ENCODE peak calls at places on chromosomes 3 and 15, in six cellular contexts. One of them, this sample, is unnamed. For H3K27me3, the result is how much of the 10 kb centered on the place peaks cover.

GRCh38 chr3:194185225-194185624 is 49.3 kb downstream of the HES1 start:
- DNase-seq in left lung: no peak
- DNase-seq in lung: no peak
- DNase-seq in cardiac muscle cell: no peak
- DNase-seq in HCT116: no peak
- DNase-seq in mammary epithelial cell: no peak
- DNase-seq in this sample: no peak

GRCh38 chr3:95154775-95155174 is 1091.9 kb downstream of the NSUN3 start:
- DNase-seq in left lung: no peak
- DNase-seq in lung: no peak
- DNase-seq in cardiac muscle cell: no peak
- DNase-seq in HCT116: no peak
- DNase-seq in mammary epithelial cell: peak
- DNase-seq in this sample: no peak

GRCh38 chr15:88098317-88098716 is 158.2 kb downstream of the NTRK3 start:
- DNase-seq in left lung: no peak
- DNase-seq in lung: no peak
- DNase-seq in cardiac muscle cell: no peak
- DNase-seq in HCT116: no peak
- DNase-seq in mammary epithelial cell: no peak
- DNase-seq in this sample: no peak

GRCh38 chr3:28322464-28322863 is 26.1 kb upstream of the ZCWPW2 start:
- DNase-seq in left lung: no peak
- DNase-seq in lung: no peak
- DNase-seq in cardiac muscle cell: no peak
- DNase-seq in HCT116: no peak
- DNase-seq in mammary epithelial cell: peak
- DNase-seq in this sample: no peak

GRCh38 chr3:126963261-126964190 is 19.4 kb upstream of the PLXNA1 start:
- DNase-seq in left lung: peak
- DNase-seq in lung: no peak
- DNase-seq in cardiac muscle cell: no peak
- DNase-seq in HCT116: no peak
- DNase-seq in mammary epithelial cell: no peak
- DNase-seq in this sample: no peak

GRCh38 chr3:107913671-107914070 is 177.2 kb downstream of the CD47 start:
- DNase-seq in left lung: no peak
- DNase-seq in lung: no peak
- DNase-seq in cardiac muscle cell: no peak
- DNase-seq in HCT116: no peak
- DNase-seq in mammary epithelial cell: no peak
- DNase-seq in this sample: no peak

GRCh38 chr15:68679961-68680371 is 101.2 kb downstream of the CORO2B start:
- DNase-seq in left lung: no peak
- DNase-seq in lung: no peak
- DNase-seq in cardiac muscle cell: no peak
- DNase-seq in HCT116: no peak
- DNase-seq in mammary epithelial cell: no peak
- DNase-seq in this sample: peak

GRCh38 chr3:169144691-169145090 is 518.8 kb downstream of the MECOM start:
- DNase-seq in left lung: no peak
- DNase-seq in lung: no peak
- DNase-seq in cardiac muscle cell: no peak
- DNase-seq in HCT116: no peak
- DNase-seq in mammary epithelial cell: peak
- DNase-seq in this sample: no peak

GRCh38 chr15:60975203-60975602 is 253.9 kb downstream of the RORA start:
- DNase-seq in left lung: no peak
- DNase-seq in lung: no peak
- DNase-seq in cardiac muscle cell: no peak
- DNase-seq in HCT116: no peak
- DNase-seq in mammary epithelial cell: no peak
- DNase-seq in this sample: no peak

GRCh38 chr3:71641669-71642068 is 58.1 kb upstream of the FOXP1 start:
- DNase-seq in left lung: no peak
- DNase-seq in lung: no peak
- DNase-seq in cardiac muscle cell: no peak
- DNase-seq in HCT116: peak
- DNase-seq in mammary epithelial cell: no peak
- DNase-seq in this sample: no peak

GRCh38 chr3:157282261-157283191 is 122.6 kb upstream of the CCNL1 start:
- DNase-seq in left lung: no peak
- DNase-seq in lung: no peak
- DNase-seq in cardiac muscle cell: no peak
- DNase-seq in HCT116: no peak
- DNase-seq in mammary epithelial cell: peak
- DNase-seq in this sample: no peak

GRCh38 chr3:158382479-158382878 is 188.5 kb upstream of the MLF1 start:
- DNase-seq in left lung: no peak
- DNase-seq in lung: no peak
- DNase-seq in cardiac muscle cell: no peak
- DNase-seq in HCT116: no peak
- DNase-seq in mammary epithelial cell: no peak
- DNase-seq in this sample: no peak

GRCh38 chr3:70861855-70862254 is 549.4 kb upstream of the MDFIC2 start:
- DNase-seq in left lung: no peak
- DNase-seq in lung: no peak
- DNase-seq in cardiac muscle cell: no peak
- DNase-seq in HCT116: no peak
- DNase-seq in mammary epithelial cell: peak
- DNase-seq in this sample: no peak

GRCh38 chr15:96369825-96370621 is 39.5 kb downstream of the NR2F2 start:
- DNase-seq in left lung: no peak
- DNase-seq in lung: no peak
- DNase-seq in cardiac muscle cell: no peak
- DNase-seq in HCT116: no peak
- DNase-seq in mammary epithelial cell: no peak
- DNase-seq in this sample: no peak

GRCh38 chr3:59480486-59480995 is 430.7 kb upstream of the CFAP20DC start:
- DNase-seq in left lung: no peak
- DNase-seq in lung: no peak
- DNase-seq in cardiac muscle cell: no peak
- DNase-seq in HCT116: no peak
- DNase-seq in mammary epithelial cell: peak
- DNase-seq in this sample: no peak

GRCh38 chr3:177905173-177905894 is 630.9 kb upstream of the KCNMB2 start:
- DNase-seq in left lung: no peak
- DNase-seq in lung: no peak
- DNase-seq in cardiac muscle cell: no peak
- DNase-seq in HCT116: no peak
- DNase-seq in mammary epithelial cell: peak
- DNase-seq in this sample: no peak

GRCh38 chr3:72572489-72573007 is 275.7 kb downstream of the SHQ1 start:
- DNase-seq in left lung: no peak
- DNase-seq in lung: no peak
- DNase-seq in cardiac muscle cell: no peak
- DNase-seq in HCT116: no peak
- DNase-seq in mammary epithelial cell: no peak
- DNase-seq in this sample: no peak

GRCh38 chr3:30227571-30228301 is 378.7 kb upstream of the TGFBR2 start:
- DNase-seq in left lung: no peak
- DNase-seq in lung: no peak
- DNase-seq in cardiac muscle cell: no peak
- DNase-seq in HCT116: peak
- DNase-seq in mammary epithelial cell: peak
- DNase-seq in this sample: no peak

GRCh38 chr3:186385856-186386602 is 24.0 kb upstream of the DGKG start:
- DNase-seq in left lung: no peak
- DNase-seq in lung: no peak
- DNase-seq in cardiac muscle cell: no peak
- DNase-seq in HCT116: no peak
- DNase-seq in mammary epithelial cell: peak
- DNase-seq in this sample: no peak

GRCh38 chr3:179281825-179282224 is 30.9 kb upstream of the KCNMB3 start:
- DNase-seq in left lung: no peak
- DNase-seq in lung: no peak
- DNase-seq in cardiac muscle cell: no peak
- DNase-seq in HCT116: no peak
- DNase-seq in mammary epithelial cell: no peak
- DNase-seq in this sample: no peak

GRCh38 chr3:131224886-131225550 is 156.6 kb upstream of the NUDT16 start:
- DNase-seq in left lung: no peak
- DNase-seq in lung: no peak
- DNase-seq in cardiac muscle cell: no peak
- DNase-seq in HCT116: no peak
- DNase-seq in mammary epithelial cell: no peak
- DNase-seq in this sample: no peak

GRCh38 chr3:131221731-131222130 is 159.8 kb upstream of the NUDT16 start:
- DNase-seq in left lung: no peak
- DNase-seq in lung: no peak
- DNase-seq in cardiac muscle cell: no peak
- DNase-seq in HCT116: no peak
- DNase-seq in mammary epithelial cell: peak
- DNase-seq in this sample: no peak

GRCh38 chr3:131223373-131224289 is 157.9 kb upstream of the NUDT16 start:
- DNase-seq in left lung: no peak
- DNase-seq in lung: no peak
- DNase-seq in cardiac muscle cell: no peak
- DNase-seq in HCT116: no peak
- DNase-seq in mammary epithelial cell: no peak
- DNase-seq in this sample: no peak

GRCh38 chr3:131218196-131218595 is 163.4 kb upstream of the NUDT16 start:
- DNase-seq in left lung: no peak
- DNase-seq in lung: no peak
- DNase-seq in cardiac muscle cell: no peak
- DNase-seq in HCT116: no peak
- DNase-seq in mammary epithelial cell: peak
- DNase-seq in this sample: no peak

DNA sequence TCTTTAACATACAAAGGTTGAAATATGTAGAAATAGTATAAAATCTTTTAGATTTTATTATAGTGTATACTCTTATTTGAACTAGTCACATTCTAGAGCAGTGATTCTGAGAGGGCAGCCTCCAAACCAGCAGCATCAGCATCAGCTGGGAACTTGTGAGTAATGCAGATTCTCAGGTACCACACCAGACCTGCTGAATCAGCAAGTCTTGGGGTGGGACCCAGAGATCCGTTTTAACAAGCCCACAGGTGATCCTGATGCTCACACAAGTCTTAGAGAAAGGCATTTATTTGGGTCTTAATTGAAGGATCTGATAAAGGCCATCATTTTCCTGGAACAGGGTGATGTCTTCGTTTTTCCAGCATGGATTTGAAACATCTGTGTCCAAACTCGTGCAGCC is 159.0 kb upstream of the NUDT16 start:
- DNase-seq in left lung: no peak
- DNase-seq in lung: no peak
- DNase-seq in cardiac muscle cell: no peak
- DNase-seq in HCT116: no peak
- DNase-seq in mammary epithelial cell: no peak
- DNase-seq in this sample: no peak
- TF ChIP-seq CTCF in left lung: no peak
- TF ChIP-seq CTCF in lung: no peak
- TF ChIP-seq CTCF in cardiac muscle cell: no peak
- TF ChIP-seq CTCF in HCT116: no peak
- TF ChIP-seq CTCF in mammary epithelial cell: no peak
- TF ChIP-seq CTCF in this sample: no peak

GRCh38 chr3:55483196-55484095 is 3.7 kb downstream of the WNT5A start:
- DNase-seq in left lung: no peak
- DNase-seq in lung: no peak
- DNase-seq in cardiac muscle cell: peak
- DNase-seq in HCT116: no peak
- DNase-seq in mammary epithelial cell: no peak
- DNase-seq in this sample: no peak

GRCh38 chr3:55481067-55481917 is 5.8 kb downstream of the WNT5A start:
- DNase-seq in left lung: no peak
- DNase-seq in lung: no peak
- DNase-seq in cardiac muscle cell: peak
- DNase-seq in HCT116: no peak
- DNase-seq in mammary epithelial cell: no peak
- DNase-seq in this sample: no peak

GRCh38 chr3:55484191-55484644 is 2.9 kb downstream of the WNT5A start:
- DNase-seq in left lung: no peak
- DNase-seq in lung: no peak
- DNase-seq in cardiac muscle cell: peak
- DNase-seq in HCT116: no peak
- DNase-seq in mammary epithelial cell: no peak
- DNase-seq in this sample: no peak

GRCh38 chr3:55481918-55482495 is 5.1 kb downstream of the WNT5A start:
- DNase-seq in left lung: no peak
- DNase-seq in lung: no peak
- DNase-seq in cardiac muscle cell: peak
- DNase-seq in HCT116: no peak
- DNase-seq in mammary epithelial cell: no peak
- DNase-seq in this sample: no peak

DNA sequence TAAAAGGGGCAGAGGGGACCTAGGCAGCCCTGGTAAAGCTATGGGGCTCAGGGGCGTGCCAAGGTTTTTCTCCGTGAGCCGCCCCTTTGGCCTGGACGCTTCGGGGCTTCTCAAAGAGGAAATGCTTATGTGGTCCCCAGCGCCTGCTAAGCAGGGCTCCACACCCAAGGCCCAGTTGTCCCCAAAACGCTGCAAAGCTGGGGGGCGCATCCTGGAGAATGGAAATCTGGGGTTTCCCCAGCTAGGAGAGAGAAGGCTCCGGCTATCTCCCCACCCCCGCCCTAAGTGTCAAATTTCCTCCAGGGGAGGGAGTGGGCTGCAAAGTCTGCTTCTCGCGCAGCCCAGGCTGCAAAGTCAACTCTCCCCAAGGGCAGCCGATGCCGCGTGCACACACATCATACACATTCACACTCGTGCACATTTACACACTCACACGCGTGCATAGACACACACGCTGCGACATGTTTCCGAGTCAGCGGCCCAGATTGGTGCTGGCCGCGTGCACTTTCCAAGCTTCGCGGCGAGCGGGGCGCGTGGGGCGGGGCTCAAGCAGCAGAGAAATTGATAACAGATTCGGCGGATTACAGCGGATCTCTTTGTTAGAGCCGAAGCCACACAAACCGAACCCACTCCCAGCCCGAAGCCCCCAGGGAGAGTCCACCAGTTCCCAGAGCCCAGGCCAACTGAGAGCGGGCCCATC is 4.5 kb downstream of the WNT5A start:
- DNase-seq in left lung: no peak
- DNase-seq in lung: no peak
- DNase-seq in cardiac muscle cell: peak
- DNase-seq in HCT116: no peak
- DNase-seq in mammary epithelial cell: no peak
- DNase-seq in this sample: no peak
- H3K27me3 ChIP-seq in left lung: under half
- H3K27me3 ChIP-seq in lung: under half
- H3K27me3 ChIP-seq in cardiac muscle cell: under half
- H3K27me3 ChIP-seq in HCT116: under half
- H3K27me3 ChIP-seq in mammary epithelial cell: under half
- H3K27me3 ChIP-seq in this sample: under half

GRCh38 chr3:85337895-85338294 is 379.1 kb downstream of the CADM2 start:
- DNase-seq in left lung: no peak
- DNase-seq in lung: no peak
- DNase-seq in cardiac muscle cell: no peak
- DNase-seq in HCT116: no peak
- DNase-seq in mammary epithelial cell: no peak
- DNase-seq in this sample: no peak

GRCh38 chr3:85342915-85343314 is 384.1 kb downstream of the CADM2 start:
- DNase-seq in left lung: no peak
- DNase-seq in lung: no peak
- DNase-seq in cardiac muscle cell: peak
- DNase-seq in HCT116: no peak
- DNase-seq in mammary epithelial cell: no peak
- DNase-seq in this sample: peak
- TF ChIP-seq CTCF in left lung: peak
- TF ChIP-seq CTCF in lung: no peak
- TF ChIP-seq CTCF in cardiac muscle cell: no peak
- TF ChIP-seq CTCF in HCT116: no peak
- TF ChIP-seq CTCF in mammary epithelial cell: peak
- TF ChIP-seq CTCF in this sample: peak

GRCh38 chr3:62363275-62363674 is 10.1 kb downstream of the FEZF2 start:
- DNase-seq in left lung: no peak
- DNase-seq in lung: no peak
- DNase-seq in cardiac muscle cell: no peak
- DNase-seq in HCT116: no peak
- DNase-seq in mammary epithelial cell: peak
- DNase-seq in this sample: no peak
- H3K27me3 ChIP-seq in left lung: under half
- H3K27me3 ChIP-seq in lung: under half
- H3K27me3 ChIP-seq in cardiac muscle cell: half or more
- H3K27me3 ChIP-seq in HCT116: under half
- H3K27me3 ChIP-seq in mammary epithelial cell: under half
- H3K27me3 ChIP-seq in this sample: under half

This sample was measured in dorsolateral prefrontal cortex.